ENCODE peak calls at places on chromosome 21, in ten cellular contexts. L is hepatocyte; D is CD8-positive, alpha-beta memory T cell; Z is ascending aorta; F is transverse colon; C is cardiac muscle cell; K is fibroblast of lung; X is fibroblast of mammary gland; N is lower leg skin; P is AG09309. S is an unnamed sample.

GRCh38 chr21:32921632-32922230 is 104.0 kb upstream of the OLIG2 start:
- DNase-seq in D (peak), N (peak), L (no peak), X (peak), F (peak), Z (no peak), P (no peak), K (peak), C (no peak), S (peak)

GRCh38 chr21:27047331-27048314 is 80.7 kb upstream of the ADAMTS5 start:
- DNase-seq in C (no peak), K (peak), L (peak), N (no peak), D (no peak), F (no peak), Z (no peak), P (no peak), X (peak), S (no peak)

GRCh38 chr21:14918542-14918941 is 146.3 kb downstream of the NRIP1 start:
- DNase-seq in L (no peak), D (no peak), K (no peak), C (no peak), F (no peak), X (no peak), N (no peak), Z (no peak), P (no peak), S (no peak)

GRCh38 chr21:34693192-34693810 is 24.5 kb downstream of the CLIC6 start:
- DNase-seq in Z (no peak), F (peak), N (no peak), C (peak), K (peak), L (peak), P (peak), X (peak), D (peak), S (peak)

GRCh38 chr21:33414926-33415325 is 11.7 kb downstream of the IFNGR2 start:
- DNase-seq in X (no peak), D (no peak), N (no peak), K (no peak), P (no peak), C (no peak), F (no peak), L (no peak), Z (no peak), S (no peak)

GRCh38 chr21:26047279-26047967 is 123.1 kb downstream of the APP start:
- DNase-seq in Z (no peak), K (no peak), L (no peak), D (no peak), N (no peak), P (no peak), C (no peak), X (no peak), F (no peak), S (no peak)

GRCh38 chr21:42539342-42539741 is 25.7 kb downstream of the SLC37A1 start:
- DNase-seq in K (no peak), X (no peak), P (no peak), C (no peak), L (no peak), Z (no peak), N (no peak), F (no peak), D (no peak), S (no peak)

GRCh38 chr21:46619846-46620245 is 15.0 kb upstream of the S100B start:
- DNase-seq in D (no peak), Z (no peak), K (no peak), L (no peak), C (no peak), P (no peak), N (no peak), X (no peak), F (no peak), S (no peak)

GRCh38 chr21:26966360-26966977 is 419 bp downstream of the ADAMTS5 start:
- DNase-seq in P (no peak), Z (no peak), K (no peak), D (no peak), X (peak), C (peak), F (no peak), L (peak), N (no peak), S (no peak)

GRCh38 chr21:34565238-34565637 is 49.7 kb downstream of the RCAN1 start:
- DNase-seq in X (no peak), D (no peak), L (no peak), P (no peak), F (no peak), K (no peak), C (no peak), N (no peak), Z (no peak), S (no peak)

GRCh38 chr21:25961042-25961441 is 209.5 kb downstream of the APP start:
- DNase-seq in N (no peak), F (no peak), K (no peak), X (no peak), L (no peak), P (no peak), Z (no peak), D (no peak), C (no peak), S (no peak)

GRCh38 chr21:43965911-43966585 is 46.1 kb upstream of the TRAPPC10 start:
- DNase-seq in P (no peak), D (no peak), K (no peak), C (peak), N (no peak), X (no peak), F (no peak), Z (no peak), L (no peak), S (no peak)

GRCh38 chr21:42609806-42610205 is 43.6 kb upstream of the PDE9A start:
- DNase-seq in P (no peak), N (peak), L (no peak), K (no peak), D (no peak), F (no peak), X (no peak), Z (no peak), C (no peak), S (no peak)

GRCh38 chr21:42781981-42782722 is 97.2 kb downstream of the WDR4 start:
- DNase-seq in K (no peak), L (no peak), N (no peak), Z (no peak), X (no peak), D (no peak), F (no peak), C (peak), P (no peak), S (no peak)

GRCh38 chr21:45471229-45472052 is 66.5 kb downstream of the COL18A1 start:
- DNase-seq in L (peak), F (no peak), C (no peak), D (no peak), X (peak), N (no peak), K (peak), Z (no peak), P (peak), S (no peak)
- H3K4me3 ChIP-seq in L (no peak), F (no peak), C (no peak), D (no peak), X (peak), N (no peak), K (no peak), Z (no peak), P (peak), S (no peak)

GRCh38 chr21:22020221-22020620 is 1022.0 kb downstream of the NCAM2 start:
- DNase-seq in N (no peak), L (no peak), D (no peak), K (peak), C (no peak), X (no peak), F (no peak), Z (no peak), P (no peak), S (no peak)
- H3K4me3 ChIP-seq in N (no peak), L (no peak), D (no peak), K (no peak), C (no peak), X (no peak), F (no peak), Z (no peak), P (no peak), S (no peak)

GRCh38 chr21:41318218-41318617 is 1.6 kb downstream of the FAM3B start:
- DNase-seq in X (no peak), P (no peak), L (no peak), N (no peak), F (no peak), D (no peak), C (no peak), K (no peak), Z (no peak), S (no peak)
- H3K4me3 ChIP-seq in X (no peak), P (no peak), L (no peak), N (no peak), F (no peak), D (no peak), C (no peak), K (no peak), Z (no peak), S (no peak)

DNA sequence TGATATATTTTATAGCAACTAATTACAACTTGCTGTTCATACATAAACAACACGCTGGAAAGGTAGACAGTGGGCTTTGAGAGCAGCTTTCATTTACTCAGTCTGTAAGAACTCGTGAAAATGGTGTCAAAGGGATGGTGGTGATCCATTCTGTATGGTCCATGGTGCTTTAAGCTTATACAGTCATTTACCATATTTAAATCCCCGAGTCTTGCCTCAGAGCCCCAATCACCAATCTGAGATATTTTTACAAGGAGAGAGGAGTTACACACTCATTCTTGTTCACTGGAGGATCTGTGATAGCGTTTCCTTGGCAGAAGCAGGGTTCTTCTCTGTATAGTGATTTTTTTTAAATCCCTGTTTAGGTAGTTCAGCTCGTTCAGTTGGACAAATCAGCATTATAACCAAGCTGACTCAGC is 694.6 kb downstream of the USP25 start:
- DNase-seq in F (no peak), N (no peak), D (no peak), Z (no peak), L (no peak), K (peak), C (no peak), X (peak), P (no peak), S (no peak)
- H3K4me3 ChIP-seq in F (peak), N (no peak), D (no peak), Z (peak), L (no peak), K (peak), C (no peak), X (peak), P (peak), S (no peak)

DNA sequence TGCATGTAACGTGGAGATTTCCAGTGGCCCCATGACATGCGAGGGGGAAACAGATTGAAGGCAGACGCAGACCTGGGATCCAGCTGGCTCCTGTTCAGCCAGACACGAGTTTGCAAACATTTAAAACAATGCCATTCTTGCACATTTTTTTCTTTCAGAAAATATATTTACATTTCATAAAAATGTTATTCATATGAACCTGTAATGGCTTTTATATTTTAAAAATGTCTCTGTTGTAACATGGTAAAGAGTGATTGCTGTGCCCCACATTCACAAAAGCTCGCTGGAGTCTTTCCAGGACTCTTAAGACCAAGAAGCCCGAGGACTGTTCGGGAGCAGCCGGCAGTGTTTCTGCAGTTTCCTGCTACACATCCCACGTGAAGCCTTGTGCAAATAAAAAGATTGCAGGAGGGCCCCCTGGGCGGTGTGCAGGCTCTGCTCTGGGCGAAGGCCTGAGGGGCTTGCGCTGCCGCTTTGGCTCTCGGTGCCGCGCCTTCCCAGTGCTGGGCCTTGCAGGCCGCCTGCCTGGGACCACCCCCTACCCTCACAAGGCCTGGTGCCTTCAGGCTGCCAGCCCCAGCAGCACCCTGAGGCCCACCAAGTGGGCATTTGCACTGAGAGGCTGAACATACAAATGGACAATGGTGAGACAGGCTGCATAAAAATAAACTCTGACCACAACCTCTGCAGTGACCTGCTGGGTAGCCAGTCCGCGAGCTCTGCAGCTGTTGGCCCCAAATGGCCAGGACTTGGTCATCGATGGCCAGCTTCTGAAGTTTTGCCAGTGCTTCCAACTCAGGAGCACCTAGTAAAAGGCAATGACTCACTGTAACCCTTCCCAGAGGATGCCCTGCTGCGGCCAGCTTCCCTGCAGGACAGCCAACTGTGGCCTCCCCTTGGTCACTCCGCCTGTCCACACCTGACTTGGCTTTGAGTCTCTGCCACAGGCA is 185.1 kb downstream of the DYRK1A start:
- DNase-seq in F (no peak), Z (no peak), P (no peak), K (peak), C (no peak), N (peak), L (peak), X (no peak), D (no peak), S (no peak)
- H3K4me3 ChIP-seq in F (no peak), Z (no peak), P (no peak), K (no peak), C (no peak), N (no peak), L (no peak), X (no peak), D (no peak), S (no peak)

DNA sequence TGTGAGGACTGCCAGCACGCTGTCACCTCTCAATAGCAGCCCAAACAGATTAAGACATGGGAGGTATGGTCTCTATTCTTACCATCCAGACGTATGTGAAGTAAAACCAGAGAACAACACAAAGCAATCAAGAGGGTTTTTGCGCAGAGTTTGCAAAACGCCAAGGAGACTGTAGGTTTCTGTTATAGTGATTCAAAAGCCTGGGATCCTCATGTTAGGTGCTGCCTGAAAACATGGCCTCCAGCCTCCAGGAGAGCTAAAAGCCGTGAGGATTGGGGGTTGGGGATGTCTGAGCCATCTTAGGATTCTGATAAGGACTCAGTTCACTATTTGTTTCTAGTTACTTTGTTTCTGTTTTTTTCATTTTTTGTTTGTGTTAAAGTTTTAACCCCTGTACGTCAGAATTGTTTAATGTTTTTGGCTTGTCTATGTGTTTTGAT is 4.2 kb upstream of the CCT8 start:
- DNase-seq in N (no peak), Z (no peak), X (peak), K (peak), C (no peak), P (no peak), D (no peak), L (no peak), F (no peak), S (no peak)
- H3K4me3 ChIP-seq in N (no peak), Z (peak), X (peak), K (peak), C (no peak), P (no peak), D (peak), L (no peak), F (peak), S (no peak)

S was measured in HCT116.